ENCODE peak calls at places on chromosomes 6 and 20, in ten cellular contexts. V is WTC11, B is transverse colon, Z is heart right ventricle, L is endothelial cell, C is astrocyte of the spinal cord, F is foreskin fibroblast, S is dorsolateral prefrontal cortex, X is GM12878, U is kidney epithelial cell. T is an unnamed sample.

GRCh38 chr6:40325041-40325440 is 262.1 kb downstream of the LRFN2 start:
- DNase-seq in U (no peak), Z (no peak), L (no peak), V (no peak), S (no peak), X (no peak), C (no peak), B (peak), F (no peak), T (no peak)

GRCh38 chr20:31606928-31607639 is 2.0 kb downstream of the ID1 start:
- DNase-seq in Z (peak), V (no peak), C (peak), B (peak), S (no peak), X (no peak), F (peak), L (no peak), U (no peak), T (no peak)

GRCh38 chr6:158631678-158632537 is 12.6 kb downstream of the DYNLT1 start:
- DNase-seq in Z (peak), B (peak), V (no peak), F (peak), X (no peak), U (peak), L (no peak), S (no peak), C (peak), T (peak)

GRCh38 chr20:43667341-43668132 is 623 bp downstream of the MYBL2 start:
- DNase-seq in L (peak), C (no peak), U (no peak), B (no peak), S (no peak), V (peak), F (peak), X (no peak), Z (no peak), T (no peak)

GRCh38 chr6:74731921-74732320 is 473.9 kb downstream of the COL12A1 start:
- DNase-seq in B (no peak), Z (no peak), F (peak), L (no peak), S (no peak), C (peak), U (no peak), X (no peak), V (no peak), T (no peak)

GRCh38 chr6:15441215-15441868 is 195.5 kb downstream of the JARID2 start:
- DNase-seq in X (no peak), C (peak), F (peak), U (no peak), L (peak), Z (no peak), V (peak), B (peak), S (no peak), T (no peak)

GRCh38 chr20:16476032-16476431 is 97.2 kb downstream of the KIF16B start:
- DNase-seq in V (no peak), L (no peak), S (no peak), X (peak), C (peak), B (no peak), F (peak), U (no peak), Z (no peak), T (no peak)

GRCh38 chr6:54892831-54893230 is 46.3 kb downstream of the FAM83B start:
- DNase-seq in Z (no peak), F (peak), B (no peak), U (peak), L (no peak), C (peak), V (no peak), S (no peak), X (no peak), T (no peak)

GRCh38 chr6:125950293-125950692 is 6.3 kb upstream of the HINT3 start:
- DNase-seq in V (peak), Z (no peak), F (peak), C (no peak), U (no peak), L (no peak), S (no peak), X (no peak), B (no peak), T (no peak)

GRCh38 chr20:32524871-32525501 is 60.1 kb downstream of the NOL4L start:
- DNase-seq in F (peak), C (no peak), V (no peak), X (no peak), U (no peak), Z (peak), S (peak), L (no peak), B (peak), T (peak)

GRCh38 chr6:42393339-42393738 is 58.4 kb downstream of the TRERF1 start:
- DNase-seq in X (no peak), U (no peak), F (peak), B (peak), Z (no peak), C (no peak), V (no peak), S (no peak), L (no peak), T (no peak)

GRCh38 chr20:35601021-35601973 is 14.3 kb upstream of the SPAG4 start:
- DNase-seq in F (peak), Z (peak), L (peak), U (no peak), X (no peak), B (peak), C (peak), V (peak), S (peak), T (no peak)

GRCh38 chr20:44961868-44962267 is 1.7 kb upstream of the TOMM34 start:
- DNase-seq in X (no peak), V (no peak), C (peak), U (peak), S (no peak), L (no peak), Z (no peak), F (peak), B (no peak), T (no peak)

DNA sequence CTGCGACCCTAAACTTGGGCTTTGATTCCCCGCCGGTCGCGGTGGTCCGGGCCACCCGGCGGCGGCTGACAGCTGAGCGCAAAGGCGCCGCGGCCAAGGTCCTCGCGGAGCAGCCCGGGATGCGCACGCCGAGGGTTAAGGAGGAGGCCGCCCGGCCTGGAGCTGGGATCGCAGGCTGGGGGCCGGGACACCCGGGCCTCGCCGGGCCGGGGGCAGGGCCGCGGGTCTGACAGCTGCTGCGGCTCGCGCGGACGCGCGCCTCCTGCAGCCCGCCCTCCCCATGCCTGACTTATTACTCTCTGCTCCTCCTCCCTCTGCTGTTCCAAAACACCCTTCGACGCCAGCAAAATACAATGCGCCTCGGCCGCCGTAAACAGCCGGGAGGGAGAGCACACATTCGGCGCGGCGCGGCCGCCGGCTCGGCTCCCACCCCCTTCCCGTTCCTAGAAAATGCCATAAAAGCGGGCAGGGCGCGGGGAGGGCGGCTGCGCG is 743 bp downstream of the BACH2 start:
- DNase-seq in C (peak), Z (peak), U (no peak), F (peak), L (peak), V (peak), B (peak), S (peak), X (no peak), T (no peak)
- TF ChIP-seq CTCF in C (no peak), Z (no peak), U (no peak), F (no peak), L (no peak), V (no peak), B (no peak), S (peak), X (no peak), T (peak)

DNA sequence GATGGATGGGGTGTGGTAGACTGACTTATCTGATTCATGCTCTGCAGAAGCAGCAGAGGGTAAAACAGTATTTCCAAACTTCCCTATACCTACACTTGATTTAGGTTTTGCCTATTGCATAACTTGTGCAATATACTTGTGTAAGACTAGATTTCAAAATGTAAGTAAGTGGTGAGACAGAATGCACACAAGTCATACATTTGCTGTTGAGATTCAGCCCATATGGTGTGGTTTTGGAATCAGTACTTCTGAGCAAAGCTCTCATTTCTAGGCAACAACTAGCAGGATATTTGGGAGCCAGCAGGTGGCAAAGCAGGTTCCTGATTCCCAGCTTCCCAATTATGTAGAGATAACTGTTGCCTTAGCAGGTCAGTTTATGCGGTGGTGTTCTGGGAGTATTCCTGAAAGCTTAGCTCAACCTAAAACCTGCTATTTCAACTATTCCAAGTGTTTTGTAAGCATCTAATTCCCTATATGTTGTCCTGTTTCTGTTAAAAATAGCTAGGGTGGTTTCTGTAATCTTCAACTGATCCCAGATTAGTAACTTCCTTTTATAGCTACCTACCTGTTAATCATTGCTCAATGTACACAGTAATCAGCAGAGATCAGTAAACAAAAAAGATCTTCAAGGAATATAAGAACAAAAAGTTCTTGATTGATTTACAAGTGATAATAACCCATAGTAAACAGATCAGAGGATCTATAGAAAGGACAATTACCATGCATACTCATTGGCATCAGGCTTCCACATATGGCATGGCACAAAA is 8.5 kb upstream of the FABP7 start:
- DNase-seq in Z (no peak), L (no peak), V (no peak), C (no peak), B (no peak), F (no peak), S (no peak), X (no peak), U (no peak), T (no peak)
- TF ChIP-seq CTCF in Z (no peak), L (no peak), V (no peak), C (no peak), B (no peak), F (no peak), S (no peak), X (no peak), U (peak), T (no peak)

GRCh38 chr6:122289721-122290501 is 109.5 kb upstream of the HSF2 start:
- DNase-seq in U (no peak), V (peak), C (peak), L (peak), B (no peak), F (peak), X (no peak), Z (no peak), S (no peak), T (no peak)
- TF ChIP-seq CTCF in U (peak), V (no peak), C (peak), L (no peak), B (no peak), F (peak), X (no peak), Z (no peak), S (peak), T (peak)

DNA sequence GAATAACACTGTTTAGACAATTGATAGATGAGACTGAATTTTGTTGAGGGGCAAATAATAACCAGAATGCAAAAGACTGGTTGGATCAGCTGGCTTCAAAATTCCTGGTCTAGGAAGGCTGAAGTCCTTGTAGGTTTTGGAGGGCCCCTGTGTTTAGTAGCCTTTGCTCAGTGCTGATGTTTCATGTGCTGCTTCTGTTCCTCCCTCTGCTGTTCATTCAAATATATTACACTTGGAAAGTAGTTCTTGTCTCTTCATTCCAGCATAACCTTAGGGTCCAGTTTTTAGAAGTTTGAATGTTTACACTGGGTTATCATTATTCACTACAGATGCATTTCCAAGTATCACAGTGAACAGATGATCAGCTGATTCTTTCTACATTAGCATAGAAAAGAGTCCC is 72.5 kb downstream of the FLRT3 start:
- DNase-seq in L (no peak), F (peak), X (no peak), Z (no peak), B (no peak), V (no peak), U (no peak), S (no peak), C (peak), T (no peak)
- TF ChIP-seq CTCF in L (peak), F (peak), X (no peak), Z (no peak), B (peak), V (no peak), U (peak), S (no peak), C (peak), T (no peak)

DNA sequence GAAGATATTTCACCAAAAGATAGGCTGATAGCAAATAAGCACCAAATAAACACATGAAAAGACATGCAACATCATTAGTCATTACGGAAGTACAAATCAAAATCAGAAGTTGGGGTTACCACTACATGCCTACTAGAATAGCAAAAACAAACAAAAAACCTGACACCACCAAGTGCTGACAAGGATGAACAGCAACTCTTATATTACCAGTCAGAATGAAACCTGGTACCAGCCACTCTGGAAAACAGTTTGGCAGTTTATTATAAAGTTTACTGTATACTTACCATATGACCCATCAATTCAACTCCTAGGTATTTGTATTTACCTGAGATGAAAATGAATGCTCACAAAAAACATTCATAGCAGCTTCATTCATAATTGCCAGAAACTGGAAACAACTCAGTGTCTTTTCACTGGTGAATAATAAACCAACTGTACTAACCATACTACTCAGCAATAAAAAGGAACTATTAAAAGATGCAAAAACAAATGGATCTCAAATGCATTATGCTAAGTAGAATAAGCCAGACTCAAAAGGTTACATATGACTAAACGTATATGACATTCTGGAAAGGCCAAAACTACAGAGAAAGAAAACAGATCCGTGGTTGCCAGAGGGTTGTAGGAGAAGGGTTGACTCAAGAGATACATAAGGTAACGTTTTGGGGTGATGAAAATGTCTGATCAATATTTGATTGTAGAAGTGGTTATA is 33.0 kb downstream of the NUP153 start:
- DNase-seq in S (no peak), X (no peak), C (no peak), B (no peak), Z (no peak), V (no peak), U (no peak), L (no peak), F (peak), T (no peak)
- TF ChIP-seq CTCF in S (no peak), X (no peak), C (no peak), B (no peak), Z (no peak), V (no peak), U (no peak), L (no peak), F (no peak), T (no peak)

GRCh38 chr6:131917763-131918649 is 33.2 kb downstream of the CCN2 start:
- DNase-seq in Z (no peak), B (no peak), U (no peak), C (no peak), F (no peak), L (no peak), S (no peak), X (no peak), V (no peak), T (no peak)
- TF ChIP-seq CTCF in Z (no peak), B (no peak), U (no peak), C (no peak), F (no peak), L (no peak), S (no peak), X (no peak), V (no peak), T (no peak)

DNA sequence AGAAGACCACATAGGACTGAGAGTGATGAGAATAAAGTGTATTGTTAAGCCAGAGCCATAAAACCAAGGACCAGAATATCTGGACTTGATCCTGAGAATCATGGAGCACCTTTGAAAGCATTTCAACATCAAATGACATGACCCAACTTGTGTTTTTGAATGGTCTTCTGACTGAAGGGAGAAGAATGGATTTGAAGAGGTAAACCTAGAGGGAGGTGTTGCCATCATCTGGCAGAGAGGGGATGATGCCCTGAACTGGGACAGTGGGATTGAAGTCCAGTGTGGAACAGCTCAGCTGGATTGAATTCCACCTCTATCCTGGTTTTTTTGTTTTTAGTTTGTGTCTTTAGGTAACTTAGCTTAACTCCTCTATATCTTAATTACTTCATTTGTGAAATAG is 570.0 kb downstream of the TBC1D32 start:
- DNase-seq in S (no peak), L (no peak), Z (no peak), X (no peak), V (no peak), B (no peak), C (no peak), U (no peak), F (no peak), T (no peak)
- TF ChIP-seq CTCF in S (no peak), L (no peak), Z (no peak), X (no peak), V (no peak), B (no peak), C (no peak), U (no peak), F (no peak), T (no peak)

GRCh38 chr20:46689754-46690085 is 476 bp upstream of the TP53RK start:
- DNase-seq in L (no peak), Z (no peak), C (no peak), V (no peak), B (no peak), U (no peak), X (no peak), F (no peak), S (no peak), T (no peak)

GRCh38 chr20:46688151-46689081 is 828 bp downstream of the TP53RK start:
- DNase-seq in F (peak), C (peak), X (no peak), B (no peak), L (no peak), V (no peak), U (no peak), Z (no peak), S (no peak), T (no peak)

GRCh38 chr20:46690219-46691111 is 1.2 kb upstream of the TP53RK start:
- DNase-seq in S (no peak), L (no peak), U (no peak), F (no peak), B (no peak), Z (no peak), C (peak), V (no peak), X (no peak), T (no peak)

GRCh38 chr20:46683939-46684750 is 5.1 kb downstream of the TP53RK start:
- DNase-seq in Z (peak), V (peak), L (peak), B (no peak), S (no peak), F (peak), C (peak), U (peak), X (no peak), T (peak)

GRCh38 chr20:46689082-46689753 is at the start of gene TP53RK:
- DNase-seq in B (peak), X (peak), U (peak), Z (peak), L (peak), C (peak), F (peak), V (peak), S (peak), T (peak)
- TF ChIP-seq CTCF in B (peak), X (peak), U (peak), Z (peak), L (peak), C (no peak), F (no peak), V (no peak), S (peak), T (peak)

DNA sequence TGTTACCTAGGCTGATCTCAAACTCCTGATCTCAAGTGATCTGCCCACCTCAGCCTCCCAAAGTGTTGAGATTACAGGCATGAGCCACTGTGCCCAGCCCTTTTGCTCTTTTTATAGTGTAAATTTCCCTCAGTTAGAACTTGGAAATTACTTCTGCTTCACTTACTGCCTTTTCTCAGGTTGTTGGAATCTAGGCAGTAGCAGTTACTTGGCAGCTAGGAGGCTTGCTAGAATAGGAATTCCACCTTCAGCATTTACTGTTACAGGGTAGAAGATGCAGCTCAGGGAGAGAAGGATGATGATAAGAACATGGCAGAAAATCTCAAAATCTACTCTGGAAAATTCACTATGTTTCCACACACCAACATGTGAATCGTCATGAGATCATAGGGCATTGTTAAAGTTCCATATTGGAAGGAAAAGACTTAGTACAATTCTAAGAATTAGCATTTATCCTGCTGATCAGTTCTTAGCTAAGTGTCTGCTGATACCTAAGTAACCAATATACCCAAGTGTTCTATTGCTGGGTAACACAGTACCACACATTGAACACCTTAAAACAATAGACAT is 182.2 kb downstream of the SLC16A10 start:
- DNase-seq in L (no peak), X (no peak), C (no peak), F (peak), V (no peak), Z (no peak), S (no peak), B (no peak), U (no peak), T (no peak)
- TF ChIP-seq CTCF in L (no peak), X (no peak), C (no peak), F (no peak), V (no peak), Z (no peak), S (no peak), B (no peak), U (no peak), T (no peak)

DNA sequence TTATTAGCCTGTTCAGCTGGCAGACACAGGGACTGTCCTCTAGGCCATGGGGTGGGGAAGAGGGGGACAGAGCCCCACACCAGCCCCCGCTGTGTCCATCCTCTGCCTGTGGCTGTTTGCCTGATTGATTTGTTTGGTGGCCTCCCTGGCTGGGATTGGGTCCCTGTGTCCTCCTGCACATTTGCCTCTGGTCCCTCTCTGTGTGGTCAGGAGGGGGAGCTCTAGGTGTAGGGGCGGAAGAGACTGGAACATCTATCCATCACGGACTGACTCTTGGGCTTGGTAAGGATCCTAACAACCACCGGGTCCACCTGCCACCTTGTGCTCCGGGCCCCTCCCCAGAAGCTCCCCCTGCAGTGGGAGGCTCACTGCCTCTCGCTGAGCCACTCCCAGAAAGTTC is 38.4 kb upstream of the CCDC167 start:
- DNase-seq in V (peak), X (no peak), B (no peak), S (no peak), C (no peak), F (peak), Z (no peak), U (no peak), L (peak), T (no peak)
- TF ChIP-seq CTCF in V (peak), X (peak), B (no peak), S (no peak), C (peak), F (peak), Z (no peak), U (peak), L (no peak), T (no peak)